ENCODE peak calls at places on chromosome 13, in five cellular contexts. H, E, B, P and L are unnamed samples.

GRCh38 chr13:47148543-47148942 is 251.7 kb upstream of the HTR2A start:
- DNase-seq in B (no peak), P (no peak), E (no peak), H (no peak), L (no peak)

GRCh38 chr13:77415253-77416127 is 88.6 kb upstream of the MYCBP2 start:
- DNase-seq in E (no peak), P (no peak), B (no peak), H (no peak), L (no peak)

GRCh38 chr13:48478401-48478800 is 54.5 kb downstream of the RCBTB2 start:
- DNase-seq in B (no peak), P (no peak), E (no peak), H (no peak), L (no peak)

GRCh38 chr13:84870190-84870589 is 929.0 kb downstream of the SLITRK6 start:
- DNase-seq in P (no peak), B (no peak), H (no peak), E (no peak), L (no peak)

GRCh38 chr13:43894438-43894837 is 14.7 kb downstream of the LACC1 start:
- DNase-seq in H (no peak), E (no peak), B (no peak), P (no peak), L (no peak)

GRCh38 chr13:110316196-110316595 is 9.1 kb downstream of the COL4A2 start:
- DNase-seq in P (no peak), B (no peak), H (no peak), E (no peak), L (no peak)

GRCh38 chr13:109301711-109302110 is 484.7 kb downstream of the IRS2 start:
- DNase-seq in H (no peak), E (no peak), P (no peak), B (no peak), L (no peak)

GRCh38 chr13:49329831-49330545 is 82.3 kb downstream of the CDADC1 start:
- DNase-seq in E (no peak), P (no peak), B (no peak), H (no peak), L (no peak)

GRCh38 chr13:94318418-94318817 is 161.1 kb downstream of the DCT start:
- DNase-seq in P (no peak), E (no peak), B (no peak), H (no peak), L (no peak)

GRCh38 chr13:25380082-25380481 is 8.3 kb downstream of the ATP8A2 start:
- DNase-seq in P (no peak), E (no peak), B (no peak), H (no peak), L (no peak)